ENCODE peak calls at places on chromosomes 12 and 14, in six cellular contexts. Q is astrocyte of the spinal cord; Z is CD8-positive, alpha-beta memory T cell; X is HepG2; K is naive thymus-derived CD8-positive, alpha-beta T cell; T is T-helper 2 cell. D is an unnamed sample.

GRCh38 chr12:23356927-23357708 is 592.4 kb downstream of the SOX5 start:
- DNase-seq in K (no peak), X (no peak), Z (no peak), T (no peak), Q (no peak), D (no peak)

GRCh38 chr12:54058189-54058917 is 4.7 kb downstream of the HOXC4 start:
- DNase-seq in Z (no peak), X (no peak), T (no peak), K (no peak), Q (no peak), D (no peak)

GRCh38 chr14:22564463-22564862 is 24.6 kb downstream of the DAD1 start:
- DNase-seq in Q (no peak), K (no peak), X (no peak), T (no peak), Z (no peak), D (no peak)

GRCh38 chr12:104180389-104180788 is 35.2 kb upstream of the TXNRD1 start:
- DNase-seq in T (no peak), Q (no peak), X (no peak), K (no peak), Z (no peak), D (no peak)

GRCh38 chr12:16950041-16950677 is 344.2 kb upstream of the LMO3 start:
- DNase-seq in T (no peak), K (no peak), X (no peak), Q (no peak), Z (no peak), D (no peak)

GRCh38 chr14:100030441-100031153 is 34.6 kb upstream of the EVL start:
- DNase-seq in T (no peak), K (no peak), X (no peak), Z (no peak), Q (peak; percentile 77), D (no peak)

GRCh38 chr14:104106471-104106991 is 21.0 kb downstream of the ASPG start:
- DNase-seq in T (no peak), Q (no peak), K (no peak), X (no peak), Z (no peak), D (peak; percentile 20)

GRCh38 chr14:104892517-104893434 is 27.7 kb downstream of the CEP170B start:
- DNase-seq in K (no peak), X (no peak), Z (no peak), Q (no peak), T (no peak), D (peak; percentile 29)

GRCh38 chr14:92981726-92982125 is 58.8 kb downstream of the CHGA start:
- DNase-seq in T (no peak), Q (no peak), X (no peak), K (no peak), Z (no peak), D (no peak)

GRCh38 chr12:7162691-7163114 is 26.8 kb upstream of the PEX5 start:
- DNase-seq in Z (no peak), T (no peak), Q (no peak), K (peak; percentile 20), X (peak; percentile 52), D (no peak)

GRCh38 chr12:4225571-4225970 is 48.0 kb upstream of the CCND2 start:
- DNase-seq in X (no peak), Z (no peak), K (no peak), T (no peak), Q (no peak), D (no peak)

GRCh38 chr12:103442187-103442564 is 53.6 kb downstream of the C12orf42 start:
- DNase-seq in K (no peak), Z (no peak), X (no peak), T (no peak), Q (no peak), D (no peak)

GRCh38 chr12:14716848-14717444 is 20.5 kb upstream of the GUCY2C start:
- DNase-seq in Q (peak; percentile 37), K (peak; percentile 56), X (peak; percentile 52), T (peak; percentile 2), Z (peak; percentile 24), D (no peak)

GRCh38 chr14:55610717-55611370 is 30.8 kb downstream of the KTN1 start:
- DNase-seq in Q (no peak), K (no peak), Z (no peak), X (no peak), T (no peak), D (no peak)

GRCh38 chr12:121796855-121797751 is 3.6 kb upstream of the RHOF start:
- DNase-seq in T (no peak), Z (no peak), K (no peak), Q (peak; percentile 88), X (peak; percentile 97), D (peak; percentile 91)

GRCh38 chr12:94673951-94674570 is 23.7 kb upstream of the TMCC3 start:
- DNase-seq in X (no peak), Q (no peak), T (no peak), Z (no peak), K (no peak), D (no peak)

GRCh38 chr14:48937796-48938195 is 648.4 kb downstream of the RPS29 start:
- DNase-seq in Z (no peak), X (no peak), T (no peak), Q (peak; percentile 59), K (no peak), D (no peak)

GRCh38 chr14:36524220-36524837 is 4.3 kb upstream of the NKX2-1 start:
- DNase-seq in Z (no peak), Q (no peak), K (no peak), X (no peak), T (no peak), D (peak; percentile 79)

GRCh38 chr12:120538281-120539156 is 4.4 kb downstream of the RNF10 start:
- DNase-seq in K (no peak), Q (peak; percentile 79), T (no peak), Z (no peak), X (peak; percentile 73), D (no peak)

GRCh38 chr14:24068711-24069410 is 2.5 kb upstream of the CPNE6 start:
- DNase-seq in X (no peak), Z (no peak), T (no peak), K (no peak), Q (no peak), D (no peak)

GRCh38 chr14:100076133-100076532 is 10.9 kb downstream of the EVL start:
- DNase-seq in Z (no peak), X (peak; percentile 15), T (no peak), Q (no peak), K (no peak), D (peak; percentile 52)

GRCh38 chr14:27389402-27389801 is 791.6 kb upstream of the NOVA1 start:
- DNase-seq in X (no peak), Q (no peak), K (no peak), Z (no peak), T (no peak), D (no peak)

GRCh38 chr14:53793790-53794560 is 162.7 kb downstream of the BMP4 start:
- DNase-seq in X (peak; percentile 40), K (no peak), Z (no peak), Q (peak; percentile 30), T (no peak), D (no peak)

D was measured in left lung.